ENCODE peak calls at places on chromosome 16, in eight cellular contexts. L is H9, C is GM23248, R is fibroblast of lung, Q is astrocyte, K is DND-41, B is OCI-LY7, Y is HCT116. F is an unnamed sample. For H3K79me2, the result is how much of the 10 kb centered on the place peaks cover.

GRCh38 chr16:56332464-56333079 is 92.8 kb downstream of the AMFR start:
- DNase-seq in L (peak), C (peak), R (peak), Q (peak), K (no peak), B (no peak), Y (peak), F (peak)

GRCh38 chr16:50881331-50881830 is 139.5 kb downstream of the CYLD start:
- DNase-seq in L (peak), C (peak), R (no peak), Q (no peak), K (no peak), B (no peak), Y (no peak), F (peak)

GRCh38 chr16:47712276-47713224 is 251.4 kb downstream of the PHKB start:
- DNase-seq in L (no peak), C (no peak), R (no peak), Q (peak), K (no peak), B (no peak), Y (no peak), F (no peak)

GRCh38 chr16:2035431-2036199 is 8.9 kb downstream of the NHERF2 start:
- DNase-seq in L (no peak), C (peak), R (peak), Q (peak), K (no peak), B (no peak), Y (no peak), F (peak)

GRCh38 chr16:66427871-66428681 is 981 bp downstream of the BEAN1 start:
- DNase-seq in L (no peak), C (peak), R (no peak), Q (no peak), K (no peak), B (no peak), Y (no peak), F (peak)

GRCh38 chr16:4369006-4369766 is 2.5 kb upstream of the VASN start:
- DNase-seq in L (no peak), C (peak), R (no peak), Q (no peak), K (no peak), B (no peak), Y (no peak), F (no peak)

GRCh38 chr16:56425439-56425832 is at the start of gene AMFR:
- DNase-seq in L (peak), C (peak), R (peak), Q (peak), K (peak), B (peak), Y (peak), F (peak)

GRCh38 chr16:86449377-86450095 is 60.8 kb upstream of the FOXF1 start:
- DNase-seq in L (no peak), C (no peak), R (no peak), Q (no peak), K (no peak), B (no peak), Y (no peak), F (no peak)

GRCh38 chr16:4070936-4071335 is 45.3 kb downstream of the ADCY9 start:
- DNase-seq in L (no peak), C (no peak), R (no peak), Q (no peak), K (no peak), B (no peak), Y (no peak), F (no peak)

GRCh38 chr16:4319454-4319853 is 3.6 kb downstream of the GLIS2 start:
- DNase-seq in L (no peak), C (peak), R (no peak), Q (no peak), K (peak), B (peak), Y (no peak), F (no peak)

GRCh38 chr16:15829460-15829859 is 27.4 kb downstream of the MYH11 start:
- DNase-seq in L (peak), C (peak), R (peak), Q (peak), K (no peak), B (no peak), Y (no peak), F (peak)

GRCh38 chr16:89737341-89738071 is 16.2 kb downstream of the ZNF276 start:
- DNase-seq in L (no peak), C (no peak), R (no peak), Q (no peak), K (peak), B (no peak), Y (no peak), F (no peak)

GRCh38 chr16:48156790-48157209 is 1.0 kb upstream of the ABCC12 start:
- DNase-seq in L (peak), C (peak), R (peak), Q (peak), K (peak), B (peak), Y (peak), F (peak)

GRCh38 chr16:84635702-84636101 is 12.6 kb upstream of the KLHL36 start:
- DNase-seq in L (no peak), C (no peak), R (no peak), Q (no peak), K (no peak), B (no peak), Y (no peak), F (no peak)

GRCh38 chr16:88772871-88773811 is 11.9 kb downstream of the PIEZO1 start:
- DNase-seq in L (no peak), C (peak), R (peak), Q (peak), K (no peak), B (no peak), Y (no peak), F (peak)

GRCh38 chr16:85187002-85187401 is 74.7 kb upstream of the CIBAR2 start:
- DNase-seq in L (no peak), C (peak), R (peak), Q (peak), K (no peak), B (no peak), Y (no peak), F (peak)

GRCh38 chr16:78606572-78606971 is 507.1 kb downstream of the WWOX start:
- DNase-seq in L (no peak), C (no peak), R (no peak), Q (no peak), K (no peak), B (no peak), Y (no peak), F (peak)

GRCh38 chr16:86578499-86579267 is at the start of gene FOXL1:
- DNase-seq in L (peak), C (peak), R (no peak), Q (no peak), K (no peak), B (no peak), Y (no peak), F (peak)

GRCh38 chr16:24748242-24748641 is 18.8 kb downstream of the TNRC6A start:
- DNase-seq in L (no peak), C (peak), R (peak), Q (peak), K (no peak), B (no peak), Y (no peak), F (no peak)

GRCh38 chr16:27474041-27474440 is 72.1 kb downstream of the IL21R start:
- DNase-seq in L (no peak), C (no peak), R (no peak), Q (no peak), K (no peak), B (no peak), Y (no peak), F (no peak)

GRCh38 chr16:77298638-77299360 is 99.6 kb downstream of the SYCE1L start:
- DNase-seq in L (no peak), C (peak), R (peak), Q (peak), K (no peak), B (no peak), Y (no peak), F (no peak)

GRCh38 chr16:8678068-8678927 is 3.9 kb downstream of the ABAT start:
- DNase-seq in L (no peak), C (peak), R (no peak), Q (peak), K (no peak), B (no peak), Y (no peak), F (no peak)

GRCh38 chr16:86292171-86292775 is 218.1 kb upstream of the FOXF1 start:
- DNase-seq in L (no peak), C (no peak), R (no peak), Q (no peak), K (no peak), B (no peak), Y (no peak), F (no peak)

GRCh38 chr16:85492617-85492957 is 120.5 kb upstream of the GSE1 start:
- DNase-seq in L (no peak), C (peak), R (no peak), Q (no peak), K (no peak), B (peak), Y (no peak), F (no peak)

GRCh38 chr16:57648590-57649442 is 19.3 kb upstream of the ADGRG3 start:
- DNase-seq in L (peak), C (peak), R (peak), Q (no peak), K (peak), B (peak), Y (peak), F (peak)

GRCh38 chr16:46731691-46732555 is 16.2 kb downstream of the MYLK3 start:
- DNase-seq in L (no peak), C (no peak), R (no peak), Q (no peak), K (no peak), B (no peak), Y (no peak), F (no peak)

GRCh38 chr16:31513126-31513525 is 4.9 kb upstream of the RUSF1 start:
- DNase-seq in L (no peak), C (peak), R (peak), Q (peak), K (no peak), B (no peak), Y (no peak), F (no peak)

GRCh38 chr16:82187829-82188228 is 17.8 kb upstream of the MPHOSPH6 start:
- DNase-seq in L (no peak), C (no peak), R (no peak), Q (no peak), K (no peak), B (no peak), Y (no peak), F (no peak)

GRCh38 chr16:56451753-56452689 is 667 bp downstream of the OGFOD1 start:
- DNase-seq in L (peak), C (peak), R (peak), Q (peak), K (peak), B (peak), Y (peak), F (peak)

DNA sequence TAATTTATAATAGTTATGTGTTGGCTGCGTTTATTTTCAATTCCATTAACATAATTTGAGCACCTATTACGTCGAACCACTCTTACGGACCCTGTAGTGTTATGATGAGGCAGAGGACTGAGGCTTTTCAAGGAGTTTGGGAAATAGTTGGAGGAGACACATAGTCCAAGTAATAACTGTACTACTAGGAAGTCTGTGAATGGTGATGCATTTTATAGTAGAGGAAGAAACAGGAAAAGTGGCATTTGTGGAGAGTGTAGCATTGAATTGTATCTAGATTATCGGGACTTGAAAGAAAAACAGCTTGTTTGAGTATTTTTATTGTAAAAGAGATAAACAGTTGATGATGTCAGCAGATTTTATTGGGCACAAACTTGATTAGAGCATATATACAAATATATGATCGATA is 1.7 kb downstream of the NFATC3 start:
- DNase-seq in L (no peak), C (peak), R (peak), Q (no peak), K (no peak), B (no peak), Y (no peak), F (no peak)
- H3K79me2 ChIP-seq in L (under half), C (half or more), R (half or more), Q (half or more), K (half or more), B (half or more), Y (half or more), F (half or more)

DNA sequence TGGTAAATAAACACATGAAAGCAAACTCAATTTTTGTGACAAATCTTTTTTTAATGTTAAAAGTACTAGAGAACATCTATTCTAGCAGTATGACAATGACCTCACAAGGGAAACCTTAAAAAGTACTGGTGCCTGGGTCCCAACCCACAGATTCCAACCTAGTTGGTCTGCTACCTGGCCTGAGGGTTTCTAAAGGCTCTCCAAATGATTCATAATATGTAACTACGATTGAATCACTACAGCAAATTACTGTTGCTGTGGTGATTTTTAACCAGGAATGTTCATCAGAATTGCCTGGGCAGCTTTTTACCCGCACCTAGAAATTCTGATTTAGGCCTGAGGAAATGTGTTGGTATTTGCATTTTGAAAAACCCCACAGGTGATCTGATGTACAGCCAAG is 26.1 kb downstream of the CDR2 start:
- DNase-seq in L (no peak), C (peak), R (no peak), Q (no peak), K (no peak), B (no peak), Y (no peak), F (no peak)
- H3K79me2 ChIP-seq in L (under half), C (half or more), R (under half), Q (under half), K (under half), B (under half), Y (under half), F (under half)

GRCh38 chr16:609984-610383 is 20.1 kb downstream of the RAB40C start:
- DNase-seq in L (no peak), C (no peak), R (no peak), Q (no peak), K (no peak), B (no peak), Y (no peak), F (no peak)

GRCh38 chr16:610513-611381 is 20.0 kb upstream of the WFIKKN1 start:
- DNase-seq in L (peak), C (peak), R (no peak), Q (no peak), K (peak), B (peak), Y (no peak), F (peak)

GRCh38 chr16:608019-608418 is 18.2 kb downstream of the RAB40C start:
- DNase-seq in L (peak), C (no peak), R (no peak), Q (no peak), K (no peak), B (no peak), Y (no peak), F (no peak)

GRCh38 chr16:606656-607307 is 16.9 kb downstream of the RAB40C start:
- DNase-seq in L (no peak), C (no peak), R (no peak), Q (no peak), K (no peak), B (no peak), Y (no peak), F (no peak)

GRCh38 chr16:609316-609715 is 19.4 kb downstream of the RAB40C start:
- DNase-seq in L (no peak), C (no peak), R (no peak), Q (no peak), K (no peak), B (no peak), Y (no peak), F (no peak)
- H3K79me2 ChIP-seq in L (under half), C (under half), R (under half), Q (under half), K (under half), B (under half), Y (under half), F (under half)

DNA sequence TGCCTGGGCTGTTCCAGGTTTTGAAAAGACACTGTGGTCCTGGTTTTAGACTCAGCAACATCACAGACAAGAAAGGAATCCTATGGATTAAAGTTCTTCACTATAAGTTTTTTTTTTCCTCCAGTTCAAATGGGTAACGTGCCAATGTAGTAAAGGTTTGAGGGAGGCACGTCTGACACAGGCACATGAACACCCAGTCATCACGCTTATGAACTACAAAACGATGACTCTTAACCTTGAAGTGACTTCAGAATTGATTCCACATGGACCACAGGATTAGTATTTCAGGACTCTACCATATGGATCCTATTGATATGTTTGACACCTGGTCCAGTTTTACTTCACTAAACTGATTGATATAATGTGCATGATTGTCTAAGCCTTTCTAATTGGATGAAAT is 2.3 kb downstream of the PRMT7 start:
- DNase-seq in L (no peak), C (peak), R (no peak), Q (no peak), K (no peak), B (no peak), Y (no peak), F (no peak)
- H3K79me2 ChIP-seq in L (under half), C (half or more), R (under half), Q (under half), K (half or more), B (half or more), Y (half or more), F (half or more)

GRCh38 chr16:12494716-12495115 is 309.0 kb downstream of the CPPED1 start:
- DNase-seq in L (no peak), C (no peak), R (no peak), Q (no peak), K (no peak), B (no peak), Y (no peak), F (no peak)
- H3K79me2 ChIP-seq in L (under half), C (under half), R (under half), Q (under half), K (under half), B (under half), Y (under half), F (under half)

DNA sequence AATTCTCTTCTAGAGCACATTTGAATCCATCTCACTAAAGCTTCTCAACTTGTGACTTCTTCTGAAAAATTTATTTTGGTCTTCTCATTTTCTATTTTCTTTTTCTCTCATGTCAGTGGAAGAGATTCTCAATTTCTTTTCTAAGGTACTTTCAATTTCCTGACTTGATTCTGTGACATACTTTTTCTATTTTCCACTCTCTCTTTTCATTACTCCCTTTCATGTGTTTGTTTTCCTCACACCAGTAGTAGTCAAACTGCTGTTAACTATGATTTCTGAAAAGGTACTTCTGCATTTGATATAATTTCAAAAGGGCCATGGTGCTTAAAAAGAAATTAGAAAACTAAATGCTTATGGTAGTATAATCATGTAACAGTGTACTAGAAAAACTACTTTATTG is 41.9 kb downstream of the NFAT5 start:
- DNase-seq in L (no peak), C (no peak), R (no peak), Q (no peak), K (no peak), B (no peak), Y (no peak), F (no peak)
- H3K79me2 ChIP-seq in L (under half), C (half or more), R (half or more), Q (half or more), K (half or more), B (under half), Y (half or more), F (under half)

F was measured in neural progenitor cell.